ENCODE peak calls at places on chromosomes 6 and 20, in nine cellular contexts. F, U, T, P, V, D, B, W and L are unnamed samples.

GRCh38 chr6:52649521-52649920 is 21.4 kb upstream of the TMEM14A start:
- DNase-seq in F (no peak), U (no peak), T (no peak), P (no peak), V (no peak), D (no peak), B (no peak), W (no peak), L (no peak)

GRCh38 chr6:5361371-5361770 is 100.1 kb downstream of the FARS2 start:
- DNase-seq in F (no peak), U (no peak), T (no peak), P (no peak), V (no peak), D (no peak), B (peak; percentile 5), W (peak; percentile 63), L (no peak)

GRCh38 chr6:6783736-6784135 is 195.2 kb downstream of the LY86 start:
- DNase-seq in F (no peak), U (no peak), T (no peak), P (no peak), V (no peak), D (no peak), B (no peak), W (no peak), L (no peak)

GRCh38 chr20:23710771-23711170 is 21.9 kb upstream of the CST4 start:
- DNase-seq in F (no peak), U (no peak), T (no peak), P (no peak), V (no peak), D (no peak), B (no peak), W (no peak), L (no peak)

GRCh38 chr6:4280721-4281120 is 145.3 kb upstream of the ECI2 start:
- DNase-seq in F (no peak), U (no peak), T (no peak), P (no peak), V (peak; percentile 55), D (no peak), B (peak; percentile 95), W (peak; percentile 85), L (no peak)

GRCh38 chr6:42047790-42048405 is 2.4 kb upstream of the TAF8 start:
- DNase-seq in F (no peak), U (no peak), T (no peak), P (no peak), V (no peak), D (peak; percentile 12), B (no peak), W (no peak), L (no peak)

GRCh38 chr6:51843470-51844390 is 243.7 kb downstream of the PKHD1 start:
- DNase-seq in F (no peak), U (no peak), T (no peak), P (no peak), V (no peak), D (no peak), B (no peak), W (no peak), L (no peak)

GRCh38 chr6:3538536-3538935 is 81.7 kb upstream of the SLC22A23 start:
- DNase-seq in F (no peak), U (no peak), T (no peak), P (no peak), V (no peak), D (no peak), B (no peak), W (no peak), L (no peak)

GRCh38 chr20:63470410-63470809 is 2.0 kb downstream of the KCNQ2 start:
- DNase-seq in F (no peak), U (no peak), T (no peak), P (no peak), V (no peak), D (no peak), B (no peak), W (no peak), L (no peak)

GRCh38 chr6:111445786-111446395 is 37.1 kb downstream of the REV3L start:
- DNase-seq in F (no peak), U (no peak), T (no peak), P (no peak), V (no peak), D (no peak), B (no peak), W (peak; percentile 17), L (no peak)

GRCh38 chr6:156949376-156949775 is 172.2 kb downstream of the ARID1B start:
- DNase-seq in F (no peak), U (no peak), T (no peak), P (no peak), V (peak; percentile 23), D (no peak), B (peak; percentile 77), W (peak; percentile 64), L (no peak)

GRCh38 chr6:33822575-33823395 is 19.0 kb upstream of the MLN start:
- DNase-seq in F (no peak), U (no peak), T (no peak), P (no peak), V (no peak), D (no peak), B (peak; percentile 24), W (peak; percentile 25), L (peak; percentile 56)

GRCh38 chr20:33693741-33694645 is 7.8 kb upstream of the E2F1 start:
- DNase-seq in F (no peak), U (no peak), T (no peak), P (no peak), V (no peak), D (no peak), B (no peak), W (no peak), L (no peak)

GRCh38 chr6:12111271-12111670 is 99.2 kb downstream of the HIVEP1 start:
- DNase-seq in F (no peak), U (no peak), T (no peak), P (no peak), V (no peak), D (no peak), B (peak; percentile 33), W (no peak), L (no peak)

GRCh38 chr20:25236450-25237304 is 11.2 kb upstream of the PYGB start:
- DNase-seq in F (no peak), U (no peak), T (no peak), P (no peak), V (no peak), D (no peak), B (no peak), W (no peak), L (no peak)

GRCh38 chr6:110528051-110528929 is 51.9 kb upstream of the SLC22A16 start:
- DNase-seq in F (no peak), U (peak; percentile 29), T (peak; percentile 24), P (peak; percentile 58), V (peak; percentile 76), D (no peak), B (peak; percentile 86), W (peak; percentile 78), L (peak; percentile 40)

GRCh38 chr20:5211803-5212714 is 85.3 kb downstream of the CDS2 start:
- DNase-seq in F (no peak), U (no peak), T (no peak), P (no peak), V (peak; percentile 35), D (no peak), B (no peak), W (no peak), L (peak; percentile 26)